ENCODE peak calls at places on chromosomes 16 and 17, in nine cellular contexts. One of them, this sample, is unnamed.

GRCh38 chr17:550041-550398 is 164.6 kb downstream of the VPS53 start:
- DNase-seq in prostate gland: no peak
- DNase-seq in colonic mucosa: no peak
- DNase-seq in esophagus squamous epithelium: no peak
- DNase-seq in C1 segment of cervical spinal cord: no peak
- DNase-seq in GM03348: peak
- DNase-seq in choroid plexus epithelial cell: no peak
- DNase-seq in HFFc6: no peak
- DNase-seq in IMR-90: peak
- DNase-seq in this sample: no peak

GRCh38 chr17:58531661-58532554 is 17.5 kb upstream of the MTMR4 start:
- DNase-seq in prostate gland: peak
- DNase-seq in colonic mucosa: peak
- DNase-seq in esophagus squamous epithelium: no peak
- DNase-seq in C1 segment of cervical spinal cord: peak
- DNase-seq in GM03348: peak
- DNase-seq in choroid plexus epithelial cell: peak
- DNase-seq in HFFc6: no peak
- DNase-seq in IMR-90: peak
- DNase-seq in this sample: peak

GRCh38 chr16:49471038-49471727 is 97.6 kb downstream of the C16orf78 start:
- DNase-seq in prostate gland: no peak
- DNase-seq in colonic mucosa: peak
- DNase-seq in esophagus squamous epithelium: no peak
- DNase-seq in C1 segment of cervical spinal cord: no peak
- DNase-seq in GM03348: no peak
- DNase-seq in choroid plexus epithelial cell: no peak
- DNase-seq in HFFc6: no peak
- DNase-seq in IMR-90: no peak
- DNase-seq in this sample: peak

GRCh38 chr17:69466905-69467630 is 52.6 kb downstream of the MAP2K6 start:
- DNase-seq in prostate gland: no peak
- DNase-seq in colonic mucosa: no peak
- DNase-seq in esophagus squamous epithelium: no peak
- DNase-seq in C1 segment of cervical spinal cord: no peak
- DNase-seq in GM03348: peak
- DNase-seq in choroid plexus epithelial cell: peak
- DNase-seq in HFFc6: no peak
- DNase-seq in IMR-90: peak
- DNase-seq in this sample: no peak

GRCh38 chr16:78094166-78094565 is 5.3 kb upstream of the WWOX start:
- DNase-seq in prostate gland: no peak
- DNase-seq in colonic mucosa: no peak
- DNase-seq in esophagus squamous epithelium: no peak
- DNase-seq in C1 segment of cervical spinal cord: no peak
- DNase-seq in GM03348: no peak
- DNase-seq in choroid plexus epithelial cell: peak
- DNase-seq in HFFc6: no peak
- DNase-seq in IMR-90: no peak
- DNase-seq in this sample: no peak

GRCh38 chr16:84143784-84144199 is 1.2 kb downstream of the HSDL1 start:
- DNase-seq in prostate gland: no peak
- DNase-seq in colonic mucosa: no peak
- DNase-seq in esophagus squamous epithelium: no peak
- DNase-seq in C1 segment of cervical spinal cord: no peak
- DNase-seq in GM03348: no peak
- DNase-seq in choroid plexus epithelial cell: no peak
- DNase-seq in HFFc6: no peak
- DNase-seq in IMR-90: no peak
- DNase-seq in this sample: no peak

GRCh38 chr16:8565498-8565897 is 24.8 kb downstream of the TMEM114 start:
- DNase-seq in prostate gland: no peak
- DNase-seq in colonic mucosa: no peak
- DNase-seq in esophagus squamous epithelium: no peak
- DNase-seq in C1 segment of cervical spinal cord: no peak
- DNase-seq in GM03348: no peak
- DNase-seq in choroid plexus epithelial cell: no peak
- DNase-seq in HFFc6: no peak
- DNase-seq in IMR-90: no peak
- DNase-seq in this sample: no peak

GRCh38 chr16:10749680-10750035 is 6.0 kb downstream of the NUBP1 start:
- DNase-seq in prostate gland: no peak
- DNase-seq in colonic mucosa: no peak
- DNase-seq in esophagus squamous epithelium: no peak
- DNase-seq in C1 segment of cervical spinal cord: peak
- DNase-seq in GM03348: no peak
- DNase-seq in choroid plexus epithelial cell: peak
- DNase-seq in HFFc6: peak
- DNase-seq in IMR-90: peak
- DNase-seq in this sample: no peak

GRCh38 chr17:46788796-46789195 is 29.7 kb downstream of the WNT3 start:
- DNase-seq in prostate gland: no peak
- DNase-seq in colonic mucosa: no peak
- DNase-seq in esophagus squamous epithelium: no peak
- DNase-seq in C1 segment of cervical spinal cord: no peak
- DNase-seq in GM03348: no peak
- DNase-seq in choroid plexus epithelial cell: no peak
- DNase-seq in HFFc6: no peak
- DNase-seq in IMR-90: no peak
- DNase-seq in this sample: no peak

GRCh38 chr16:52497067-52497816 is 49.7 kb downstream of the TOX3 start:
- DNase-seq in prostate gland: no peak
- DNase-seq in colonic mucosa: peak
- DNase-seq in esophagus squamous epithelium: no peak
- DNase-seq in C1 segment of cervical spinal cord: no peak
- DNase-seq in GM03348: no peak
- DNase-seq in choroid plexus epithelial cell: peak
- DNase-seq in HFFc6: no peak
- DNase-seq in IMR-90: no peak
- DNase-seq in this sample: no peak

GRCh38 chr17:42720996-42721583 is 23.8 kb downstream of the EZH1 start:
- DNase-seq in prostate gland: peak
- DNase-seq in colonic mucosa: peak
- DNase-seq in esophagus squamous epithelium: no peak
- DNase-seq in C1 segment of cervical spinal cord: no peak
- DNase-seq in GM03348: peak
- DNase-seq in choroid plexus epithelial cell: peak
- DNase-seq in HFFc6: peak
- DNase-seq in IMR-90: peak
- DNase-seq in this sample: no peak

GRCh38 chr16:49986351-49987124 is 38.5 kb upstream of the CNEP1R1 start:
- DNase-seq in prostate gland: no peak
- DNase-seq in colonic mucosa: no peak
- DNase-seq in esophagus squamous epithelium: no peak
- DNase-seq in C1 segment of cervical spinal cord: no peak
- DNase-seq in GM03348: no peak
- DNase-seq in choroid plexus epithelial cell: peak
- DNase-seq in HFFc6: no peak
- DNase-seq in IMR-90: peak
- DNase-seq in this sample: no peak

GRCh38 chr17:77696151-77696719 is 262.3 kb upstream of the TNRC6C start:
- DNase-seq in prostate gland: no peak
- DNase-seq in colonic mucosa: no peak
- DNase-seq in esophagus squamous epithelium: no peak
- DNase-seq in C1 segment of cervical spinal cord: no peak
- DNase-seq in GM03348: no peak
- DNase-seq in choroid plexus epithelial cell: no peak
- DNase-seq in HFFc6: no peak
- DNase-seq in IMR-90: no peak
- DNase-seq in this sample: no peak

GRCh38 chr16:50644730-50645129 is 36.4 kb downstream of the SNX20 start:
- DNase-seq in prostate gland: no peak
- DNase-seq in colonic mucosa: no peak
- DNase-seq in esophagus squamous epithelium: no peak
- DNase-seq in C1 segment of cervical spinal cord: peak
- DNase-seq in GM03348: peak
- DNase-seq in choroid plexus epithelial cell: peak
- DNase-seq in HFFc6: no peak
- DNase-seq in IMR-90: no peak
- DNase-seq in this sample: no peak

GRCh38 chr17:35674552-35674951 is 56.9 kb upstream of the RASL10B start:
- DNase-seq in prostate gland: no peak
- DNase-seq in colonic mucosa: no peak
- DNase-seq in esophagus squamous epithelium: no peak
- DNase-seq in C1 segment of cervical spinal cord: no peak
- DNase-seq in GM03348: no peak
- DNase-seq in choroid plexus epithelial cell: no peak
- DNase-seq in HFFc6: no peak
- DNase-seq in IMR-90: no peak
- DNase-seq in this sample: no peak

GRCh38 chr16:68923116-68923515 is 79.8 kb downstream of the TANGO6 start:
- DNase-seq in prostate gland: no peak
- DNase-seq in colonic mucosa: no peak
- DNase-seq in esophagus squamous epithelium: no peak
- DNase-seq in C1 segment of cervical spinal cord: no peak
- DNase-seq in GM03348: no peak
- DNase-seq in choroid plexus epithelial cell: no peak
- DNase-seq in HFFc6: no peak
- DNase-seq in IMR-90: no peak
- DNase-seq in this sample: no peak

GRCh38 chr17:5201011-5201410 is 9.3 kb upstream of the ZNF594 start:
- DNase-seq in prostate gland: no peak
- DNase-seq in colonic mucosa: no peak
- DNase-seq in esophagus squamous epithelium: no peak
- DNase-seq in C1 segment of cervical spinal cord: no peak
- DNase-seq in GM03348: no peak
- DNase-seq in choroid plexus epithelial cell: no peak
- DNase-seq in HFFc6: no peak
- DNase-seq in IMR-90: no peak
- DNase-seq in this sample: no peak

GRCh38 chr17:74785981-74786360 is 9.8 kb upstream of the NAT9 start:
- DNase-seq in prostate gland: no peak
- DNase-seq in colonic mucosa: no peak
- DNase-seq in esophagus squamous epithelium: no peak
- DNase-seq in C1 segment of cervical spinal cord: no peak
- DNase-seq in GM03348: no peak
- DNase-seq in choroid plexus epithelial cell: no peak
- DNase-seq in HFFc6: no peak
- DNase-seq in IMR-90: no peak
- DNase-seq in this sample: no peak

GRCh38 chr17:40431231-40431602 is 12.0 kb upstream of the IGFBP4 start:
- DNase-seq in prostate gland: no peak
- DNase-seq in colonic mucosa: peak
- DNase-seq in esophagus squamous epithelium: no peak
- DNase-seq in C1 segment of cervical spinal cord: no peak
- DNase-seq in GM03348: no peak
- DNase-seq in choroid plexus epithelial cell: no peak
- DNase-seq in HFFc6: no peak
- DNase-seq in IMR-90: no peak
- DNase-seq in this sample: no peak